ENCODE peak calls at places on chromosome 1, in nine cellular contexts. One of them, this sample, is unnamed.

GRCh38 chr1:86296305-86297205 is 99.6 kb downstream of the ODF2L start:
- DNase-seq in IMR-90: no peak
- DNase-seq in T-helper 2 cell: no peak
- DNase-seq in stimulated activated CD8-positive, alpha-beta memory T cell treated with anti-CD3 and anti-CD28 coated beads, Interleukin-4, amount 100 ng/mL, for 24 hours: no peak
- DNase-seq in epithelial cell of esophagus: no peak
- DNase-seq in endothelial cell: no peak
- DNase-seq in GM12864: no peak
- DNase-seq in neural crest cell: no peak
- DNase-seq in cardiac fibroblast: no peak
- DNase-seq in this sample: no peak

GRCh38 chr1:213984387-213985180 is 3.2 kb upstream of the PROX1 start:
- DNase-seq in IMR-90: no peak
- DNase-seq in T-helper 2 cell: peak; percentile 34
- DNase-seq in stimulated activated CD8-positive, alpha-beta memory T cell treated with anti-CD3 and anti-CD28 coated beads, Interleukin-4, amount 100 ng/mL, for 24 hours: no peak
- DNase-seq in epithelial cell of esophagus: no peak
- DNase-seq in endothelial cell: no peak
- DNase-seq in GM12864: no peak
- DNase-seq in neural crest cell: no peak
- DNase-seq in cardiac fibroblast: no peak
- DNase-seq in this sample: no peak

GRCh38 chr1:17920881-17921635 is 165.9 kb downstream of the ACTL8 start:
- DNase-seq in IMR-90: no peak
- DNase-seq in T-helper 2 cell: no peak
- DNase-seq in stimulated activated CD8-positive, alpha-beta memory T cell treated with anti-CD3 and anti-CD28 coated beads, Interleukin-4, amount 100 ng/mL, for 24 hours: no peak
- DNase-seq in epithelial cell of esophagus: no peak
- DNase-seq in endothelial cell: no peak
- DNase-seq in GM12864: no peak
- DNase-seq in neural crest cell: no peak
- DNase-seq in cardiac fibroblast: no peak
- DNase-seq in this sample: no peak

GRCh38 chr1:23578997-23579363 is 19.7 kb upstream of the ID3 start:
- DNase-seq in IMR-90: no peak
- DNase-seq in T-helper 2 cell: no peak
- DNase-seq in stimulated activated CD8-positive, alpha-beta memory T cell treated with anti-CD3 and anti-CD28 coated beads, Interleukin-4, amount 100 ng/mL, for 24 hours: no peak
- DNase-seq in epithelial cell of esophagus: no peak
- DNase-seq in endothelial cell: no peak
- DNase-seq in GM12864: no peak
- DNase-seq in neural crest cell: no peak
- DNase-seq in cardiac fibroblast: no peak
- DNase-seq in this sample: no peak

GRCh38 chr1:202249846-202250245 is 56.2 kb downstream of the LGR6 start:
- DNase-seq in IMR-90: no peak
- DNase-seq in T-helper 2 cell: no peak
- DNase-seq in stimulated activated CD8-positive, alpha-beta memory T cell treated with anti-CD3 and anti-CD28 coated beads, Interleukin-4, amount 100 ng/mL, for 24 hours: no peak
- DNase-seq in epithelial cell of esophagus: no peak
- DNase-seq in endothelial cell: no peak
- DNase-seq in GM12864: no peak
- DNase-seq in neural crest cell: no peak
- DNase-seq in cardiac fibroblast: peak; percentile 36
- DNase-seq in this sample: no peak

GRCh38 chr1:104780470-104781078 is 1030.9 kb downstream of the AMY1C start:
- DNase-seq in IMR-90: peak; percentile 1
- DNase-seq in T-helper 2 cell: no peak
- DNase-seq in stimulated activated CD8-positive, alpha-beta memory T cell treated with anti-CD3 and anti-CD28 coated beads, Interleukin-4, amount 100 ng/mL, for 24 hours: no peak
- DNase-seq in epithelial cell of esophagus: peak; percentile 41
- DNase-seq in endothelial cell: peak; percentile 39
- DNase-seq in GM12864: no peak
- DNase-seq in neural crest cell: peak; percentile 23
- DNase-seq in cardiac fibroblast: peak; percentile 29
- DNase-seq in this sample: no peak

GRCh38 chr1:27428316-27429028 is 36.0 kb downstream of the GPR3 start:
- DNase-seq in IMR-90: no peak
- DNase-seq in T-helper 2 cell: peak; percentile 81
- DNase-seq in stimulated activated CD8-positive, alpha-beta memory T cell treated with anti-CD3 and anti-CD28 coated beads, Interleukin-4, amount 100 ng/mL, for 24 hours: no peak
- DNase-seq in epithelial cell of esophagus: no peak
- DNase-seq in endothelial cell: no peak
- DNase-seq in GM12864: no peak
- DNase-seq in neural crest cell: no peak
- DNase-seq in cardiac fibroblast: peak; percentile 47
- DNase-seq in this sample: no peak

GRCh38 chr1:53115403-53116306 is 26.8 kb downstream of the SLC1A7 start:
- DNase-seq in IMR-90: peak; percentile 65
- DNase-seq in T-helper 2 cell: no peak
- DNase-seq in stimulated activated CD8-positive, alpha-beta memory T cell treated with anti-CD3 and anti-CD28 coated beads, Interleukin-4, amount 100 ng/mL, for 24 hours: no peak
- DNase-seq in epithelial cell of esophagus: no peak
- DNase-seq in endothelial cell: no peak
- DNase-seq in GM12864: no peak
- DNase-seq in neural crest cell: no peak
- DNase-seq in cardiac fibroblast: peak; percentile 85
- DNase-seq in this sample: no peak

GRCh38 chr1:150362721-150363425 is 1.1 kb upstream of the RPRD2 start:
- DNase-seq in IMR-90: no peak
- DNase-seq in T-helper 2 cell: no peak
- DNase-seq in stimulated activated CD8-positive, alpha-beta memory T cell treated with anti-CD3 and anti-CD28 coated beads, Interleukin-4, amount 100 ng/mL, for 24 hours: no peak
- DNase-seq in epithelial cell of esophagus: no peak
- DNase-seq in endothelial cell: peak; percentile 8
- DNase-seq in GM12864: no peak
- DNase-seq in neural crest cell: no peak
- DNase-seq in cardiac fibroblast: no peak
- DNase-seq in this sample: no peak

GRCh38 chr1:12172042-12172851 is 5.5 kb downstream of the TNFRSF1B start:
- DNase-seq in IMR-90: no peak
- DNase-seq in T-helper 2 cell: peak; percentile 40
- DNase-seq in stimulated activated CD8-positive, alpha-beta memory T cell treated with anti-CD3 and anti-CD28 coated beads, Interleukin-4, amount 100 ng/mL, for 24 hours: no peak
- DNase-seq in epithelial cell of esophagus: no peak
- DNase-seq in endothelial cell: no peak
- DNase-seq in GM12864: no peak
- DNase-seq in neural crest cell: no peak
- DNase-seq in cardiac fibroblast: no peak
- DNase-seq in this sample: no peak

GRCh38 chr1:47772960-47773682 is 224.1 kb downstream of the TRABD2B start:
- DNase-seq in IMR-90: no peak
- DNase-seq in T-helper 2 cell: no peak
- DNase-seq in stimulated activated CD8-positive, alpha-beta memory T cell treated with anti-CD3 and anti-CD28 coated beads, Interleukin-4, amount 100 ng/mL, for 24 hours: no peak
- DNase-seq in epithelial cell of esophagus: no peak
- DNase-seq in endothelial cell: no peak
- DNase-seq in GM12864: no peak
- DNase-seq in neural crest cell: no peak
- DNase-seq in cardiac fibroblast: no peak
- DNase-seq in this sample: no peak

GRCh38 chr1:81754424-81754823 is 46.3 kb upstream of the ADGRL2 start:
- DNase-seq in IMR-90: no peak
- DNase-seq in T-helper 2 cell: no peak
- DNase-seq in stimulated activated CD8-positive, alpha-beta memory T cell treated with anti-CD3 and anti-CD28 coated beads, Interleukin-4, amount 100 ng/mL, for 24 hours: no peak
- DNase-seq in epithelial cell of esophagus: no peak
- DNase-seq in endothelial cell: no peak
- DNase-seq in GM12864: no peak
- DNase-seq in neural crest cell: no peak
- DNase-seq in cardiac fibroblast: no peak
- DNase-seq in this sample: no peak

GRCh38 chr1:20660363-20661234 is 570 bp downstream of the DDOST start:
- DNase-seq in IMR-90: no peak
- DNase-seq in T-helper 2 cell: peak; percentile 27
- DNase-seq in stimulated activated CD8-positive, alpha-beta memory T cell treated with anti-CD3 and anti-CD28 coated beads, Interleukin-4, amount 100 ng/mL, for 24 hours: no peak
- DNase-seq in epithelial cell of esophagus: peak; percentile 14
- DNase-seq in endothelial cell: peak; percentile 43
- DNase-seq in GM12864: no peak
- DNase-seq in neural crest cell: no peak
- DNase-seq in cardiac fibroblast: no peak
- DNase-seq in this sample: no peak

GRCh38 chr1:19409477-19410086 is 75.8 kb downstream of the CAPZB start:
- DNase-seq in IMR-90: no peak
- DNase-seq in T-helper 2 cell: no peak
- DNase-seq in stimulated activated CD8-positive, alpha-beta memory T cell treated with anti-CD3 and anti-CD28 coated beads, Interleukin-4, amount 100 ng/mL, for 24 hours: no peak
- DNase-seq in epithelial cell of esophagus: no peak
- DNase-seq in endothelial cell: no peak
- DNase-seq in GM12864: no peak
- DNase-seq in neural crest cell: no peak
- DNase-seq in cardiac fibroblast: no peak
- DNase-seq in this sample: no peak

GRCh38 chr1:160579216-160579701 is at the start of gene CD84:
- DNase-seq in IMR-90: no peak
- DNase-seq in T-helper 2 cell: peak; percentile 64
- DNase-seq in stimulated activated CD8-positive, alpha-beta memory T cell treated with anti-CD3 and anti-CD28 coated beads, Interleukin-4, amount 100 ng/mL, for 24 hours: no peak
- DNase-seq in epithelial cell of esophagus: no peak
- DNase-seq in endothelial cell: no peak
- DNase-seq in GM12864: no peak
- DNase-seq in neural crest cell: no peak
- DNase-seq in cardiac fibroblast: no peak
- DNase-seq in this sample: no peak

GRCh38 chr1:8368956-8369639 is 51.2 kb downstream of the SLC45A1 start:
- DNase-seq in IMR-90: no peak
- DNase-seq in T-helper 2 cell: no peak
- DNase-seq in stimulated activated CD8-positive, alpha-beta memory T cell treated with anti-CD3 and anti-CD28 coated beads, Interleukin-4, amount 100 ng/mL, for 24 hours: no peak
- DNase-seq in epithelial cell of esophagus: no peak
- DNase-seq in endothelial cell: no peak
- DNase-seq in GM12864: no peak
- DNase-seq in neural crest cell: no peak
- DNase-seq in cardiac fibroblast: no peak
- DNase-seq in this sample: no peak

GRCh38 chr1:33527934-33528333 is 55.5 kb downstream of the ZSCAN20 start:
- DNase-seq in IMR-90: no peak
- DNase-seq in T-helper 2 cell: no peak
- DNase-seq in stimulated activated CD8-positive, alpha-beta memory T cell treated with anti-CD3 and anti-CD28 coated beads, Interleukin-4, amount 100 ng/mL, for 24 hours: no peak
- DNase-seq in epithelial cell of esophagus: no peak
- DNase-seq in endothelial cell: no peak
- DNase-seq in GM12864: no peak
- DNase-seq in neural crest cell: no peak
- DNase-seq in cardiac fibroblast: no peak
- DNase-seq in this sample: no peak

GRCh38 chr1:151846686-151847227 is 6.8 kb downstream of the THEM5 start:
- DNase-seq in IMR-90: no peak
- DNase-seq in T-helper 2 cell: no peak
- DNase-seq in stimulated activated CD8-positive, alpha-beta memory T cell treated with anti-CD3 and anti-CD28 coated beads, Interleukin-4, amount 100 ng/mL, for 24 hours: no peak
- DNase-seq in epithelial cell of esophagus: no peak
- DNase-seq in endothelial cell: no peak
- DNase-seq in GM12864: no peak
- DNase-seq in neural crest cell: no peak
- DNase-seq in cardiac fibroblast: no peak
- DNase-seq in this sample: no peak

GRCh38 chr1:243268284-243268653 is 12.4 kb downstream of the SDCCAG8 start:
- DNase-seq in IMR-90: peak; percentile 96
- DNase-seq in T-helper 2 cell: no peak
- DNase-seq in stimulated activated CD8-positive, alpha-beta memory T cell treated with anti-CD3 and anti-CD28 coated beads, Interleukin-4, amount 100 ng/mL, for 24 hours: no peak
- DNase-seq in epithelial cell of esophagus: peak; percentile 89
- DNase-seq in endothelial cell: no peak
- DNase-seq in GM12864: no peak
- DNase-seq in neural crest cell: no peak
- DNase-seq in cardiac fibroblast: peak; percentile 81
- DNase-seq in this sample: no peak

GRCh38 chr1:28509705-28510349 is 4.0 kb downstream of the RCC1 start:
- DNase-seq in IMR-90: no peak
- DNase-seq in T-helper 2 cell: peak; percentile 27
- DNase-seq in stimulated activated CD8-positive, alpha-beta memory T cell treated with anti-CD3 and anti-CD28 coated beads, Interleukin-4, amount 100 ng/mL, for 24 hours: peak; percentile 21
- DNase-seq in epithelial cell of esophagus: no peak
- DNase-seq in endothelial cell: no peak
- DNase-seq in GM12864: no peak
- DNase-seq in neural crest cell: no peak
- DNase-seq in cardiac fibroblast: peak; percentile 40
- DNase-seq in this sample: no peak

GRCh38 chr1:160217466-160218165 is 12.4 kb downstream of the PEA15 start:
- DNase-seq in IMR-90: no peak
- DNase-seq in T-helper 2 cell: no peak
- DNase-seq in stimulated activated CD8-positive, alpha-beta memory T cell treated with anti-CD3 and anti-CD28 coated beads, Interleukin-4, amount 100 ng/mL, for 24 hours: no peak
- DNase-seq in epithelial cell of esophagus: peak; percentile 89
- DNase-seq in endothelial cell: no peak
- DNase-seq in GM12864: no peak
- DNase-seq in neural crest cell: no peak
- DNase-seq in cardiac fibroblast: peak; percentile 32
- DNase-seq in this sample: no peak

GRCh38 chr1:19300211-19300610 is 11.6 kb upstream of the AKR7A3 start:
- DNase-seq in IMR-90: no peak
- DNase-seq in T-helper 2 cell: no peak
- DNase-seq in stimulated activated CD8-positive, alpha-beta memory T cell treated with anti-CD3 and anti-CD28 coated beads, Interleukin-4, amount 100 ng/mL, for 24 hours: no peak
- DNase-seq in epithelial cell of esophagus: no peak
- DNase-seq in endothelial cell: no peak
- DNase-seq in GM12864: no peak
- DNase-seq in neural crest cell: no peak
- DNase-seq in cardiac fibroblast: no peak
- DNase-seq in this sample: no peak